ENCODE peak calls at places on chromosome 4, in ten cellular contexts. One of them, this sample, is unnamed.

GRCh38 chr4:140609548-140610425 is 41.0 kb upstream of the UCP1 start:
- DNase-seq in endothelial cell of umbilical vein: peak; percentile 75
- DNase-seq in neural progenitor cell: peak; percentile 51
- DNase-seq in MM.1S: peak; percentile 63
- DNase-seq in SK-N-SH: peak; percentile 83
- DNase-seq in mammary epithelial cell: peak; percentile 45
- DNase-seq in kidney: no peak
- DNase-seq in fibroblast of lung: peak; percentile 36
- DNase-seq in H1: no peak
- DNase-seq in colonic mucosa: no peak
- DNase-seq in this sample: no peak

GRCh38 chr4:105797225-105797624 is 88.6 kb downstream of the GSTCD start:
- DNase-seq in mammary epithelial cell: no peak
- DNase-seq in endothelial cell of umbilical vein: no peak
- DNase-seq in H1: no peak
- DNase-seq in kidney: no peak
- DNase-seq in neural progenitor cell: no peak
- DNase-seq in colonic mucosa: no peak
- DNase-seq in MM.1S: no peak
- DNase-seq in SK-N-SH: no peak
- DNase-seq in fibroblast of lung: no peak
- DNase-seq in this sample: no peak

GRCh38 chr4:88661724-88662123 is 35.9 kb downstream of the NAP1L5 start:
- DNase-seq in neural progenitor cell: no peak
- DNase-seq in MM.1S: no peak
- DNase-seq in SK-N-SH: no peak
- DNase-seq in endothelial cell of umbilical vein: peak; percentile 63
- DNase-seq in mammary epithelial cell: peak; percentile 81
- DNase-seq in colonic mucosa: no peak
- DNase-seq in H1: no peak
- DNase-seq in fibroblast of lung: peak; percentile 84
- DNase-seq in kidney: no peak
- DNase-seq in this sample: no peak

GRCh38 chr4:114827651-114828050 is 229.0 kb downstream of the UGT8 start:
- DNase-seq in colonic mucosa: no peak
- DNase-seq in neural progenitor cell: no peak
- DNase-seq in fibroblast of lung: no peak
- DNase-seq in H1: no peak
- DNase-seq in kidney: no peak
- DNase-seq in SK-N-SH: no peak
- DNase-seq in endothelial cell of umbilical vein: no peak
- DNase-seq in mammary epithelial cell: no peak
- DNase-seq in MM.1S: no peak
- DNase-seq in this sample: no peak

GRCh38 chr4:11635336-11635735 is 206.6 kb upstream of the HS3ST1 start:
- DNase-seq in SK-N-SH: no peak
- DNase-seq in mammary epithelial cell: peak; percentile 91
- DNase-seq in endothelial cell of umbilical vein: no peak
- DNase-seq in H1: no peak
- DNase-seq in fibroblast of lung: peak; percentile 93
- DNase-seq in kidney: peak; percentile 67
- DNase-seq in neural progenitor cell: no peak
- DNase-seq in colonic mucosa: no peak
- DNase-seq in MM.1S: no peak
- DNase-seq in this sample: no peak

GRCh38 chr4:141860974-141861373 is 224.6 kb downstream of the IL15 start:
- DNase-seq in endothelial cell of umbilical vein: no peak
- DNase-seq in colonic mucosa: no peak
- DNase-seq in neural progenitor cell: no peak
- DNase-seq in mammary epithelial cell: peak; percentile 12
- DNase-seq in SK-N-SH: no peak
- DNase-seq in kidney: no peak
- DNase-seq in H1: no peak
- DNase-seq in fibroblast of lung: no peak
- DNase-seq in MM.1S: peak; percentile 30
- DNase-seq in this sample: no peak

GRCh38 chr4:118758293-118758692 is 73.1 kb downstream of the METTL14 start:
- DNase-seq in SK-N-SH: no peak
- DNase-seq in H1: no peak
- DNase-seq in endothelial cell of umbilical vein: no peak
- DNase-seq in neural progenitor cell: no peak
- DNase-seq in kidney: no peak
- DNase-seq in fibroblast of lung: no peak
- DNase-seq in MM.1S: no peak
- DNase-seq in colonic mucosa: no peak
- DNase-seq in mammary epithelial cell: no peak
- DNase-seq in this sample: no peak

GRCh38 chr4:12926189-12927066 is 557.7 kb downstream of the RAB28 start:
- DNase-seq in mammary epithelial cell: no peak
- DNase-seq in MM.1S: peak; percentile 39
- DNase-seq in SK-N-SH: no peak
- DNase-seq in kidney: no peak
- DNase-seq in endothelial cell of umbilical vein: no peak
- DNase-seq in neural progenitor cell: no peak
- DNase-seq in colonic mucosa: no peak
- DNase-seq in H1: no peak
- DNase-seq in fibroblast of lung: no peak
- DNase-seq in this sample: no peak

GRCh38 chr4:159035570-159035969 is 67.3 kb upstream of the RAPGEF2 start:
- DNase-seq in mammary epithelial cell: no peak
- DNase-seq in H1: no peak
- DNase-seq in MM.1S: peak; percentile 27
- DNase-seq in neural progenitor cell: no peak
- DNase-seq in fibroblast of lung: no peak
- DNase-seq in kidney: no peak
- DNase-seq in colonic mucosa: no peak
- DNase-seq in endothelial cell of umbilical vein: no peak
- DNase-seq in SK-N-SH: no peak
- DNase-seq in this sample: no peak

GRCh38 chr4:158169931-158170690 is 2.7 kb downstream of the GASK1B start:
- DNase-seq in colonic mucosa: no peak
- DNase-seq in kidney: no peak
- DNase-seq in neural progenitor cell: no peak
- DNase-seq in SK-N-SH: no peak
- DNase-seq in fibroblast of lung: peak; percentile 75
- DNase-seq in H1: no peak
- DNase-seq in MM.1S: no peak
- DNase-seq in mammary epithelial cell: peak; percentile 61
- DNase-seq in endothelial cell of umbilical vein: peak; percentile 61
- DNase-seq in this sample: no peak

GRCh38 chr4:8870647-8871416 is 807 bp downstream of the HMX1 start:
- DNase-seq in H1: peak; percentile 52
- DNase-seq in endothelial cell of umbilical vein: no peak
- DNase-seq in mammary epithelial cell: no peak
- DNase-seq in neural progenitor cell: peak; percentile 2
- DNase-seq in SK-N-SH: peak; percentile 82
- DNase-seq in fibroblast of lung: no peak
- DNase-seq in colonic mucosa: no peak
- DNase-seq in MM.1S: no peak
- DNase-seq in kidney: no peak
- DNase-seq in this sample: no peak

GRCh38 chr4:47642985-47643745 is 158.1 kb downstream of the ATP10D start:
- DNase-seq in fibroblast of lung: peak; percentile 92
- DNase-seq in H1: no peak
- DNase-seq in SK-N-SH: no peak
- DNase-seq in kidney: no peak
- DNase-seq in neural progenitor cell: peak; percentile 4
- DNase-seq in MM.1S: no peak
- DNase-seq in colonic mucosa: no peak
- DNase-seq in endothelial cell of umbilical vein: no peak
- DNase-seq in mammary epithelial cell: no peak
- DNase-seq in this sample: no peak

GRCh38 chr4:53510981-53511380 is 80.3 kb downstream of the LNX1 start:
- DNase-seq in SK-N-SH: no peak
- DNase-seq in neural progenitor cell: no peak
- DNase-seq in MM.1S: no peak
- DNase-seq in kidney: no peak
- DNase-seq in endothelial cell of umbilical vein: no peak
- DNase-seq in colonic mucosa: no peak
- DNase-seq in fibroblast of lung: peak; percentile 71
- DNase-seq in mammary epithelial cell: no peak
- DNase-seq in H1: no peak
- DNase-seq in this sample: no peak

GRCh38 chr4:82721819-82722423 is 76.7 kb downstream of the SCD5 start:
- DNase-seq in mammary epithelial cell: no peak
- DNase-seq in colonic mucosa: no peak
- DNase-seq in neural progenitor cell: peak; percentile 19
- DNase-seq in SK-N-SH: peak; percentile 64
- DNase-seq in MM.1S: peak; percentile 45
- DNase-seq in kidney: no peak
- DNase-seq in fibroblast of lung: peak; percentile 35
- DNase-seq in endothelial cell of umbilical vein: peak; percentile 38
- DNase-seq in H1: no peak
- DNase-seq in this sample: no peak

GRCh38 chr4:88938138-88938537 is 118.8 kb downstream of the FAM13A start:
- DNase-seq in H1: no peak
- DNase-seq in SK-N-SH: no peak
- DNase-seq in mammary epithelial cell: peak; percentile 93
- DNase-seq in kidney: no peak
- DNase-seq in colonic mucosa: no peak
- DNase-seq in fibroblast of lung: peak; percentile 94
- DNase-seq in neural progenitor cell: no peak
- DNase-seq in MM.1S: no peak
- DNase-seq in endothelial cell of umbilical vein: peak; percentile 21
- DNase-seq in this sample: no peak

GRCh38 chr4:25826074-25826752 is 36.6 kb downstream of the SEL1L3 start:
- DNase-seq in MM.1S: no peak
- DNase-seq in colonic mucosa: no peak
- DNase-seq in neural progenitor cell: no peak
- DNase-seq in H1: no peak
- DNase-seq in fibroblast of lung: no peak
- DNase-seq in SK-N-SH: no peak
- DNase-seq in endothelial cell of umbilical vein: no peak
- DNase-seq in kidney: no peak
- DNase-seq in mammary epithelial cell: no peak
- DNase-seq in this sample: no peak

GRCh38 chr4:47217884-47218283 is 186.5 kb downstream of the GABRB1 start:
- DNase-seq in mammary epithelial cell: no peak
- DNase-seq in SK-N-SH: no peak
- DNase-seq in neural progenitor cell: no peak
- DNase-seq in colonic mucosa: no peak
- DNase-seq in endothelial cell of umbilical vein: no peak
- DNase-seq in fibroblast of lung: no peak
- DNase-seq in H1: no peak
- DNase-seq in kidney: no peak
- DNase-seq in MM.1S: no peak
- DNase-seq in this sample: no peak

GRCh38 chr4:104020641-104021040 is 300.9 kb upstream of the TACR3 start:
- DNase-seq in SK-N-SH: no peak
- DNase-seq in H1: no peak
- DNase-seq in fibroblast of lung: no peak
- DNase-seq in neural progenitor cell: no peak
- DNase-seq in mammary epithelial cell: no peak
- DNase-seq in endothelial cell of umbilical vein: no peak
- DNase-seq in colonic mucosa: no peak
- DNase-seq in MM.1S: no peak
- DNase-seq in kidney: no peak
- DNase-seq in this sample: no peak

GRCh38 chr4:89719536-89719935 is 117.4 kb downstream of the SNCA start:
- DNase-seq in SK-N-SH: no peak
- DNase-seq in neural progenitor cell: no peak
- DNase-seq in MM.1S: no peak
- DNase-seq in endothelial cell of umbilical vein: no peak
- DNase-seq in kidney: no peak
- DNase-seq in fibroblast of lung: no peak
- DNase-seq in colonic mucosa: no peak
- DNase-seq in mammary epithelial cell: no peak
- DNase-seq in H1: no peak
- DNase-seq in this sample: no peak

GRCh38 chr4:139028191-139028661 is 12.6 kb downstream of the NOCT start:
- DNase-seq in SK-N-SH: no peak
- DNase-seq in kidney: no peak
- DNase-seq in mammary epithelial cell: no peak
- DNase-seq in colonic mucosa: no peak
- DNase-seq in fibroblast of lung: no peak
- DNase-seq in MM.1S: peak; percentile 75
- DNase-seq in endothelial cell of umbilical vein: no peak
- DNase-seq in neural progenitor cell: peak; percentile 13
- DNase-seq in H1: no peak
- DNase-seq in this sample: no peak
- H3K9ac ChIP-seq in SK-N-SH: no peak overlapping the region
- H3K9ac ChIP-seq in kidney: no peak overlapping the region
- H3K9ac ChIP-seq in mammary epithelial cell: no peak overlapping the region
- H3K9ac ChIP-seq in colonic mucosa: no peak overlapping the region
- H3K9ac ChIP-seq in fibroblast of lung: peak overlapping the region; percentile 39
- H3K9ac ChIP-seq in MM.1S: peak overlapping the region; percentile 21
- H3K9ac ChIP-seq in endothelial cell of umbilical vein: no peak overlapping the region
- H3K9ac ChIP-seq in neural progenitor cell: no peak overlapping the region
- H3K9ac ChIP-seq in H1: no peak overlapping the region
- H3K9ac ChIP-seq in this sample: no peak overlapping the region

GRCh38 chr4:1873291-1873690 is 2.1 kb downstream of the NSD2 start:
- DNase-seq in fibroblast of lung: peak; percentile 18
- DNase-seq in mammary epithelial cell: no peak
- DNase-seq in H1: no peak
- DNase-seq in endothelial cell of umbilical vein: no peak
- DNase-seq in kidney: no peak
- DNase-seq in MM.1S: no peak
- DNase-seq in SK-N-SH: no peak
- DNase-seq in colonic mucosa: no peak
- DNase-seq in neural progenitor cell: peak; percentile 42
- DNase-seq in this sample: no peak
- H3K4me3 ChIP-seq in fibroblast of lung: no peak overlapping the region
- H3K4me3 ChIP-seq in mammary epithelial cell: peak overlapping the region; percentile 66
- H3K4me3 ChIP-seq in H1: peak overlapping the region; percentile 100
- H3K4me3 ChIP-seq in endothelial cell of umbilical vein: no peak overlapping the region
- H3K4me3 ChIP-seq in kidney: no peak overlapping the region
- H3K4me3 ChIP-seq in MM.1S: peak overlapping the region; percentile 93
- H3K4me3 ChIP-seq in SK-N-SH: peak overlapping the region; percentile 75
- H3K4me3 ChIP-seq in colonic mucosa: no peak overlapping the region
- H3K4me3 ChIP-seq in neural progenitor cell: peak overlapping the region; percentile 91
- H3K4me3 ChIP-seq in this sample: peak overlapping the region; percentile 99

GRCh38 chr4:177579649-177580048 is 137.4 kb upstream of the AGA start:
- DNase-seq in neural progenitor cell: no peak
- DNase-seq in fibroblast of lung: no peak
- DNase-seq in SK-N-SH: no peak
- DNase-seq in mammary epithelial cell: no peak
- DNase-seq in MM.1S: no peak
- DNase-seq in kidney: no peak
- DNase-seq in H1: no peak
- DNase-seq in colonic mucosa: no peak
- DNase-seq in endothelial cell of umbilical vein: no peak
- DNase-seq in this sample: no peak
- TF ChIP-seq CTCF in neural progenitor cell: peak; percentile 20
- TF ChIP-seq CTCF in fibroblast of lung: no peak
- TF ChIP-seq CTCF in SK-N-SH: peak; percentile 36
- TF ChIP-seq CTCF in mammary epithelial cell: peak; percentile 20
- TF ChIP-seq CTCF in MM.1S: peak; percentile 11
- TF ChIP-seq CTCF in kidney: no peak
- TF ChIP-seq CTCF in H1: no peak
- TF ChIP-seq CTCF in colonic mucosa: no peak
- TF ChIP-seq CTCF in endothelial cell of umbilical vein: no peak
- TF ChIP-seq CTCF in this sample: peak; percentile 28

DNA sequence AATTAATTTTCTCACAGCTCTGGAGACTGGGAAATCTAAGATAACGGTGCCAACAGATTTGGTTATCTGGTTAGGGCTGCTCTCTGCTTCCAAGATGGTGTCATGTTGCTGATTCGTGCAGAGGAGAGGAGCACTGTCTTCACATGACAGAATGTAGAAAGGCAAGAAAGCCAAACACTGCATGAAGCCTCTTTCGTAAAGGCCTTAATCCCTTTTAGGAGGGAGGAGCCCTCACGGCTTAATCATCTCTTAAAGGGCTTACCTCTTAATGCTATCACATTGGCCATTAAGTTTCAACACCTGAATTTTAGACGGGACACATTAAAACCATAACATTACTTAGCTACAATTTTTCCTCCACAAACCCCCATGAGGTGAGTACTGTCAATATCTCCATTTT is 174.1 kb downstream of the COX18 start:
- DNase-seq in SK-N-SH: no peak
- DNase-seq in fibroblast of lung: no peak
- DNase-seq in H1: no peak
- DNase-seq in endothelial cell of umbilical vein: no peak
- DNase-seq in kidney: no peak
- DNase-seq in neural progenitor cell: peak; percentile 83
- DNase-seq in colonic mucosa: no peak
- DNase-seq in mammary epithelial cell: no peak
- DNase-seq in MM.1S: no peak
- DNase-seq in this sample: peak; percentile 65
- H3K9ac ChIP-seq in SK-N-SH: no peak overlapping the region
- H3K9ac ChIP-seq in fibroblast of lung: no peak overlapping the region
- H3K9ac ChIP-seq in H1: no peak overlapping the region
- H3K9ac ChIP-seq in endothelial cell of umbilical vein: no peak overlapping the region
- H3K9ac ChIP-seq in kidney: no peak overlapping the region
- H3K9ac ChIP-seq in neural progenitor cell: no peak overlapping the region
- H3K9ac ChIP-seq in colonic mucosa: no peak overlapping the region
- H3K9ac ChIP-seq in mammary epithelial cell: no peak overlapping the region
- H3K9ac ChIP-seq in MM.1S: no peak overlapping the region
- H3K9ac ChIP-seq in this sample: no peak overlapping the region